ENCODE peak calls at places on chromosomes 3 and 15, in six cellular contexts. U is ovary, C is mucosa of descending colon, G is fibroblast of mammary gland, D is prostate gland, T is bronchial epithelial cell. J is an unnamed sample.

GRCh38 chr3:115623414-115623868 is at the start of gene GAP43:
- DNase-seq in U (peak; percentile 34), C (no peak), G (peak; percentile 84), D (no peak), T (peak; percentile 57), J (no peak)

GRCh38 chr3:13189639-13190375 is 116.6 kb upstream of the IQSEC1 start:
- DNase-seq in U (no peak), C (no peak), G (peak; percentile 6), D (no peak), T (peak; percentile 39), J (no peak)

GRCh38 chr15:56524915-56525314 is 60.0 kb upstream of the MNS1 start:
- DNase-seq in U (no peak), C (no peak), G (peak; percentile 62), D (no peak), T (no peak), J (no peak)

GRCh38 chr3:182783106-182783505 is 10.2 kb upstream of the ATP11B start:
- DNase-seq in U (no peak), C (no peak), G (no peak), D (no peak), T (no peak), J (no peak)

GRCh38 chr3:40602778-40603385 is 78.1 kb downstream of the ZNF621 start:
- DNase-seq in U (no peak), C (no peak), G (peak; percentile 18), D (no peak), T (no peak), J (no peak)

GRCh38 chr3:72319202-72320095 is 528.8 kb downstream of the SHQ1 start:
- DNase-seq in U (no peak), C (no peak), G (peak; percentile 24), D (no peak), T (peak; percentile 31), J (no peak)

GRCh38 chr3:129599607-129600006 is 6.9 kb downstream of the PLXND1 start:
- DNase-seq in U (no peak), C (no peak), G (peak; percentile 69), D (no peak), T (no peak), J (peak; percentile 56)

GRCh38 chr3:161069441-161070251 is 35.5 kb downstream of the B3GALNT1 start:
- DNase-seq in U (no peak), C (no peak), G (peak; percentile 82), D (peak; percentile 17), T (peak; percentile 91), J (peak; percentile 41)

GRCh38 chr15:20672469-20672868 is 130.9 kb upstream of the GOLGA6L6 start:
- DNase-seq in U (no peak), C (no peak), G (no peak), D (no peak), T (no peak), J (no peak)

GRCh38 chr3:128170866-128171516 is 17.7 kb downstream of the EEFSEC start:
- DNase-seq in U (peak; percentile 65), C (peak; percentile 35), G (peak; percentile 84), D (peak; percentile 60), T (peak; percentile 65), J (peak; percentile 40)

GRCh38 chr15:73941871-73942635 is 15.8 kb downstream of the LOXL1 start:
- DNase-seq in U (no peak), C (no peak), G (no peak), D (no peak), T (no peak), J (no peak)

GRCh38 chr15:101614001-101614585 is 38.1 kb downstream of the TM2D3 start:
- DNase-seq in U (no peak), C (no peak), G (no peak), D (no peak), T (no peak), J (no peak)

GRCh38 chr3:61224823-61225222 is 26.4 kb downstream of the FHIT start:
- DNase-seq in U (no peak), C (no peak), G (no peak), D (no peak), T (no peak), J (no peak)

GRCh38 chr3:60756231-60756630 is 495.0 kb downstream of the FHIT start:
- DNase-seq in U (no peak), C (no peak), G (no peak), D (no peak), T (peak; percentile 21), J (no peak)

GRCh38 chr3:14410501-14411165 is 8.2 kb downstream of the SLC6A6 start:
- DNase-seq in U (no peak), C (no peak), G (peak; percentile 88), D (no peak), T (peak; percentile 80), J (peak; percentile 83)

GRCh38 chr3:9500108-9501050 is 53.2 kb downstream of the LHFPL4 start:
- DNase-seq in U (peak; percentile 52), C (peak; percentile 80), G (peak; percentile 56), D (peak; percentile 28), T (peak; percentile 41), J (peak; percentile 49)

GRCh38 chr15:100779331-100780207 is 100.1 kb upstream of the ALDH1A3 start:
- DNase-seq in U (no peak), C (no peak), G (no peak), D (peak; percentile 1), T (no peak), J (peak; percentile 7)

GRCh38 chr15:47972738-47973137 is 148.1 kb upstream of the SLC24A5 start:
- DNase-seq in U (no peak), C (no peak), G (no peak), D (no peak), T (no peak), J (no peak)
- TF ChIP-seq CTCF in U (no peak), C (no peak), G (no peak), D (no peak), T (no peak), J (no peak)

GRCh38 chr3:33119891-33120290 is 6.1 kb downstream of the CRTAP start:
- DNase-seq in U (no peak), C (no peak), G (no peak), D (no peak), T (no peak), J (no peak)
- H3K4me3 ChIP-seq in U (no peak overlapping the region), C (no peak overlapping the region), G (no peak overlapping the region), D (no peak overlapping the region), T (no peak overlapping the region), J (no peak overlapping the region)

GRCh38 chr3:71172176-71172575 is 411.4 kb downstream of the FOXP1 start:
- DNase-seq in U (no peak), C (no peak), G (peak; percentile 55), D (no peak), T (no peak), J (no peak)
- TF ChIP-seq CTCF in U (no peak), C (no peak), G (no peak), D (no peak), T (no peak), J (no peak)

GRCh38 chr3:42804113-42804830 is at the start of gene HIGD1A:
- DNase-seq in U (peak; percentile 95), C (peak; percentile 97), G (peak; percentile 89), D (peak; percentile 97), T (peak; percentile 91), J (peak; percentile 97)

GRCh38 chr3:42814246-42814645 is 5.0 kb downstream of the ACKR2 start:
- DNase-seq in U (no peak), C (no peak), G (no peak), D (no peak), T (no peak), J (no peak)

GRCh38 chr3:42804831-42805821 is 836 bp upstream of the HIGD1A start:
- DNase-seq in U (peak; percentile 38), C (peak; percentile 57), G (no peak), D (no peak), T (no peak), J (no peak)

GRCh38 chr3:42807929-42808328 is 1.3 kb upstream of the ACKR2 start:
- DNase-seq in U (no peak), C (no peak), G (no peak), D (no peak), T (peak; percentile 65), J (no peak)

GRCh38 chr3:42809202-42809601 is at the start of gene ACKR2:
- DNase-seq in U (no peak), C (no peak), G (no peak), D (no peak), T (peak; percentile 42), J (no peak)
- H3K4me3 ChIP-seq in U (no peak within 1 kb of the TSS), C (no peak within 1 kb of the TSS), G (no peak within 1 kb of the TSS), D (no peak within 1 kb of the TSS), T (no peak within 1 kb of the TSS), J (no peak within 1 kb of the TSS)

J was measured in lung.